ENCODE peak calls at places on chromosome 1, in eight cellular contexts. One of them, this sample, is unnamed.

GRCh38 chr1:41629571-41629970 is 145.1 kb upstream of the EDN2 start:
- DNase-seq in HEK293T: no peak
- DNase-seq in NCI-H1417: no peak
- DNase-seq in LoVo: no peak
- DNase-seq in substantia nigra: no peak
- DNase-seq in AG10803: peak
- DNase-seq in NCI-H510A treated with DMSO at 0.1 percent for 48 hours: no peak
- DNase-seq in GDM1: no peak
- DNase-seq in this sample: no peak

GRCh38 chr1:29801561-29801973 is 565.2 kb downstream of the PTPRU start:
- DNase-seq in HEK293T: peak
- DNase-seq in NCI-H1417: no peak
- DNase-seq in LoVo: no peak
- DNase-seq in substantia nigra: no peak
- DNase-seq in AG10803: no peak
- DNase-seq in NCI-H510A treated with DMSO at 0.1 percent for 48 hours: peak
- DNase-seq in GDM1: no peak
- DNase-seq in this sample: no peak

GRCh38 chr1:227773558-227773957 is 38.3 kb downstream of the SNAP47 start:
- DNase-seq in HEK293T: no peak
- DNase-seq in NCI-H1417: peak
- DNase-seq in LoVo: no peak
- DNase-seq in substantia nigra: no peak
- DNase-seq in AG10803: no peak
- DNase-seq in NCI-H510A treated with DMSO at 0.1 percent for 48 hours: peak
- DNase-seq in GDM1: no peak
- DNase-seq in this sample: no peak

GRCh38 chr1:10957151-10957550 is 55.3 kb upstream of the TARDBP start:
- DNase-seq in HEK293T: no peak
- DNase-seq in NCI-H1417: no peak
- DNase-seq in LoVo: no peak
- DNase-seq in substantia nigra: no peak
- DNase-seq in AG10803: no peak
- DNase-seq in NCI-H510A treated with DMSO at 0.1 percent for 48 hours: peak
- DNase-seq in GDM1: no peak
- DNase-seq in this sample: no peak

GRCh38 chr1:25617626-25618432 is 1.2 kb downstream of the MAN1C1 start:
- DNase-seq in HEK293T: no peak
- DNase-seq in NCI-H1417: peak
- DNase-seq in LoVo: no peak
- DNase-seq in substantia nigra: no peak
- DNase-seq in AG10803: no peak
- DNase-seq in NCI-H510A treated with DMSO at 0.1 percent for 48 hours: no peak
- DNase-seq in GDM1: no peak
- DNase-seq in this sample: no peak

GRCh38 chr1:7865978-7866377 is 13.1 kb upstream of the UTS2 start:
- DNase-seq in HEK293T: no peak
- DNase-seq in NCI-H1417: no peak
- DNase-seq in LoVo: no peak
- DNase-seq in substantia nigra: no peak
- DNase-seq in AG10803: no peak
- DNase-seq in NCI-H510A treated with DMSO at 0.1 percent for 48 hours: no peak
- DNase-seq in GDM1: no peak
- DNase-seq in this sample: no peak

GRCh38 chr1:204506969-204507316 is 9.3 kb upstream of the MDM4 start:
- DNase-seq in HEK293T: peak
- DNase-seq in NCI-H1417: peak
- DNase-seq in LoVo: peak
- DNase-seq in substantia nigra: peak
- DNase-seq in AG10803: peak
- DNase-seq in NCI-H510A treated with DMSO at 0.1 percent for 48 hours: peak
- DNase-seq in GDM1: peak
- DNase-seq in this sample: peak

GRCh38 chr1:211490038-211490678 is 1.8 kb downstream of the RD3 start:
- DNase-seq in HEK293T: no peak
- DNase-seq in NCI-H1417: peak
- DNase-seq in LoVo: no peak
- DNase-seq in substantia nigra: no peak
- DNase-seq in AG10803: no peak
- DNase-seq in NCI-H510A treated with DMSO at 0.1 percent for 48 hours: no peak
- DNase-seq in GDM1: no peak
- DNase-seq in this sample: no peak

GRCh38 chr1:66282885-66283284 is 251.1 kb upstream of the SGIP1 start:
- DNase-seq in HEK293T: no peak
- DNase-seq in NCI-H1417: no peak
- DNase-seq in LoVo: no peak
- DNase-seq in substantia nigra: no peak
- DNase-seq in AG10803: peak
- DNase-seq in NCI-H510A treated with DMSO at 0.1 percent for 48 hours: no peak
- DNase-seq in GDM1: no peak
- DNase-seq in this sample: no peak

GRCh38 chr1:161013591-161014513 is 7.1 kb downstream of the F11R start:
- DNase-seq in HEK293T: no peak
- DNase-seq in NCI-H1417: no peak
- DNase-seq in LoVo: peak
- DNase-seq in substantia nigra: no peak
- DNase-seq in AG10803: peak
- DNase-seq in NCI-H510A treated with DMSO at 0.1 percent for 48 hours: peak
- DNase-seq in GDM1: peak
- DNase-seq in this sample: peak

GRCh38 chr1:24707659-24708058 is 37.6 kb upstream of the CLIC4 start:
- DNase-seq in HEK293T: no peak
- DNase-seq in NCI-H1417: no peak
- DNase-seq in LoVo: no peak
- DNase-seq in substantia nigra: no peak
- DNase-seq in AG10803: peak
- DNase-seq in NCI-H510A treated with DMSO at 0.1 percent for 48 hours: no peak
- DNase-seq in GDM1: no peak
- DNase-seq in this sample: no peak

GRCh38 chr1:50735443-50735842 is 224.6 kb downstream of the FAF1 start:
- DNase-seq in HEK293T: peak
- DNase-seq in NCI-H1417: peak
- DNase-seq in LoVo: peak
- DNase-seq in substantia nigra: no peak
- DNase-seq in AG10803: peak
- DNase-seq in NCI-H510A treated with DMSO at 0.1 percent for 48 hours: peak
- DNase-seq in GDM1: no peak
- DNase-seq in this sample: no peak

GRCh38 chr1:5245348-5245747 is 590.9 kb downstream of the AJAP1 start:
- DNase-seq in HEK293T: no peak
- DNase-seq in NCI-H1417: no peak
- DNase-seq in LoVo: no peak
- DNase-seq in substantia nigra: no peak
- DNase-seq in AG10803: no peak
- DNase-seq in NCI-H510A treated with DMSO at 0.1 percent for 48 hours: no peak
- DNase-seq in GDM1: no peak
- DNase-seq in this sample: no peak